ENCODE peak calls at places on chromosomes 6 and 20, in seven cellular contexts. Q is IMR-90, L is K562, O is A549, I is GM12878, Y is SK-N-SH, P is H1. K is an unnamed sample.

GRCh38 chr6:109092074-109092473 is 2.6 kb downstream of the SESN1 start:
- DNase-seq in I (no peak), Q (no peak), P (no peak), Y (no peak), O (no peak), L (no peak), K (no peak)

GRCh38 chr6:109791301-109791700 is 100.2 kb downstream of the FIG4 start:
- DNase-seq in L (no peak), O (no peak), Q (peak; percentile 33), Y (no peak), P (no peak), I (no peak), K (no peak)

GRCh38 chr6:107543088-107543487 is 53.2 kb downstream of the SOBP start:
- DNase-seq in Y (no peak), P (no peak), Q (no peak), I (no peak), L (no peak), O (no peak), K (no peak)

GRCh38 chr6:46276571-46277142 is 105.9 kb upstream of the ENPP5 start:
- DNase-seq in I (no peak), Q (no peak), L (no peak), P (no peak), Y (no peak), O (no peak), K (no peak)

GRCh38 chr6:92376711-92377110 is 1042.6 kb downstream of the EPHA7 start:
- DNase-seq in I (no peak), L (no peak), Y (no peak), Q (peak; percentile 2), O (no peak), P (no peak), K (no peak)

GRCh38 chr20:19817017-19817416 is 59.0 kb downstream of the RIN2 start:
- DNase-seq in L (no peak), I (no peak), Y (no peak), P (no peak), O (no peak), Q (peak; percentile 98), K (peak; percentile 57)

GRCh38 chr20:45407067-45407745 is 883 bp upstream of the DBNDD2 start:
- DNase-seq in Y (peak; percentile 65), Q (no peak), P (no peak), L (peak; percentile 50), O (no peak), I (no peak), K (no peak)

GRCh38 chr6:72739368-72739779 is 117.5 kb downstream of the KCNQ5 start:
- DNase-seq in Y (no peak), I (peak; percentile 49), P (no peak), Q (no peak), O (no peak), L (no peak), K (no peak)

GRCh38 chr6:33297406-33297955 is 1.3 kb downstream of the RGL2 start:
- DNase-seq in O (no peak), I (no peak), P (no peak), L (peak; percentile 64), Y (peak; percentile 69), Q (no peak), K (no peak)

GRCh38 chr20:45049904-45050471 is 50.9 kb downstream of the KCNS1 start:
- DNase-seq in O (no peak), I (no peak), L (no peak), Q (no peak), Y (no peak), P (no peak), K (no peak)

GRCh38 chr6:31438677-31439076 is 35.3 kb downstream of the MICA start:
- DNase-seq in Q (no peak), I (no peak), Y (no peak), P (no peak), L (no peak), O (no peak), K (no peak)

GRCh38 chr6:55617272-55617671 is 38.3 kb upstream of the HMGCLL1 start:
- DNase-seq in Y (peak; percentile 16), Q (peak; percentile 56), O (no peak), I (no peak), L (no peak), P (no peak), K (peak; percentile 48)

GRCh38 chr6:82362144-82362543 is 1.5 kb upstream of the TPBG start:
- DNase-seq in L (no peak), O (no peak), Y (no peak), I (no peak), Q (no peak), P (no peak), K (no peak)

GRCh38 chr6:82363368-82364086 is at the start of gene TPBG:
- DNase-seq in I (no peak), Q (peak; percentile 82), P (peak; percentile 82), L (peak; percentile 23), Y (peak; percentile 78), O (peak; percentile 46), K (peak; percentile 27)

GRCh38 chr6:82365011-82365751 is 1.6 kb downstream of the TPBG start:
- DNase-seq in Y (peak; percentile 73), Q (peak; percentile 35), O (peak; percentile 28), I (no peak), P (no peak), L (no peak), K (no peak)

GRCh38 chr6:82362868-82363267 is 749 bp upstream of the TPBG start:
- DNase-seq in Y (peak; percentile 21), L (no peak), O (no peak), Q (peak; percentile 94), I (no peak), P (no peak), K (no peak)

DNA sequence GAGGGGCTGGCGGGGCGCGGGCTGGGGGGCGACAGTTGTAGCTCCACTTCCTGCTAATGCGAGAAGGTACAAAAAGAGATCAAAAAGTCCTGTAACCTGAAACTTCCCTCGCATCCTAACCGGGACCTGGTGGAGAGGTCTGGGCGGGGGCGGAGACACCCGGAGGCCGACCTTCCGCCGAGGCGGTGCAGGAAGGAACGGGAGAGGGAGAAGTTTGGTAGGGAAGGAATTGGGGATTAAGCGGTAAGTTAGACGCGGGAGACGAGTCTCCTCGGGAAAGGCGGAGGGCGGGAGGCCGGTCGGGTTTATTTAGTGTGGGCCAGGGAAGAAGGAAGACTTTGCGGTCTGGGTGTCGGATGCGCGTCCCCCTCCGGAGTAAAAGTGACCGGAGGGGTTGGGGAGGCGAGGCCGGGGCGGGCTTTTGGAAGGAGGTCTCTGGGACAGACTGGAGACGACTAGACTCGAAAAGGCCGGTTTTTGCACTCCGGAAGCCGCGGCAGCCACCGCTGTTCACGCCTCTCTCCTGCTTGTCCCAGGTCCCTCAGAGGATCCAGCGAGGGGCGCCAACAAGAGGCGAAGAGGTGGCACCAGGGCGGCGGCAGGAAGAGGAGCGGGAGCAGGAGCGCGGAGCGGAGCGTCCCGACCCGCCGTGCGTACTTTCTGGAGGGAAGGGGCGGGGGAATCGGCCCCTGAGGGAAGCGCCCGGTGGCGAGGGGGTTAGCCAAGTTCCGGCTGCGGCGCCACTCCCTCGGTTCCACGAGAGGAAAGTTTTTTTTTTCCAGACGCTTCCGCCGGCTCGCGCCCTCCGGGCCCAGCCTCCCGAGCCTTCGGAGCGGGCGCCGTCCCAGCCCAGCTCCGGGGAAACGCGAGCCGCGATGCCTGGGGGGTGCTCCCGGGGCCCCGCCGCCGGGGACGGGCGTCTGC is 732 bp downstream of the TPBG start:
- DNase-seq in L (no peak), Y (peak; percentile 71), O (peak; percentile 44), I (no peak), Q (peak; percentile 60), P (no peak), K (no peak)
- H3K27ac ChIP-seq in L (no peak overlapping the region), Y (peak overlapping the region; percentile 99), O (peak overlapping the region; percentile 96), I (no peak overlapping the region), Q (peak overlapping the region; percentile 98), P (peak overlapping the region; percentile 57), K (no peak overlapping the region)

GRCh38 chr20:2507464-2507863 is 1.3 kb downstream of the ZNF343 start:
- DNase-seq in O (no peak), I (no peak), P (no peak), Y (peak; percentile 33), L (no peak), Q (peak; percentile 28), K (no peak)
- TF ChIP-seq USF2 in O (no peak), I (no peak), P (no peak), Y (no peak), L (no peak), Q (no peak), K (no peak)

GRCh38 chr6:11475019-11475418 is 62.5 kb upstream of the TMEM170B start:
- DNase-seq in Y (no peak), L (no peak), P (no peak), Q (no peak), O (no peak), I (no peak), K (no peak)

GRCh38 chr6:11467364-11467763 is 70.2 kb upstream of the TMEM170B start:
- DNase-seq in L (no peak), O (no peak), Y (no peak), Q (no peak), I (peak; percentile 88), P (no peak), K (no peak)

GRCh38 chr6:11471261-11471660 is 66.3 kb upstream of the TMEM170B start:
- DNase-seq in L (no peak), P (no peak), I (no peak), Q (no peak), O (no peak), Y (no peak), K (no peak)

GRCh38 chr6:11469684-11470083 is 67.9 kb upstream of the TMEM170B start:
- DNase-seq in I (no peak), P (no peak), Y (no peak), Q (no peak), L (no peak), O (no peak), K (no peak)

DNA sequence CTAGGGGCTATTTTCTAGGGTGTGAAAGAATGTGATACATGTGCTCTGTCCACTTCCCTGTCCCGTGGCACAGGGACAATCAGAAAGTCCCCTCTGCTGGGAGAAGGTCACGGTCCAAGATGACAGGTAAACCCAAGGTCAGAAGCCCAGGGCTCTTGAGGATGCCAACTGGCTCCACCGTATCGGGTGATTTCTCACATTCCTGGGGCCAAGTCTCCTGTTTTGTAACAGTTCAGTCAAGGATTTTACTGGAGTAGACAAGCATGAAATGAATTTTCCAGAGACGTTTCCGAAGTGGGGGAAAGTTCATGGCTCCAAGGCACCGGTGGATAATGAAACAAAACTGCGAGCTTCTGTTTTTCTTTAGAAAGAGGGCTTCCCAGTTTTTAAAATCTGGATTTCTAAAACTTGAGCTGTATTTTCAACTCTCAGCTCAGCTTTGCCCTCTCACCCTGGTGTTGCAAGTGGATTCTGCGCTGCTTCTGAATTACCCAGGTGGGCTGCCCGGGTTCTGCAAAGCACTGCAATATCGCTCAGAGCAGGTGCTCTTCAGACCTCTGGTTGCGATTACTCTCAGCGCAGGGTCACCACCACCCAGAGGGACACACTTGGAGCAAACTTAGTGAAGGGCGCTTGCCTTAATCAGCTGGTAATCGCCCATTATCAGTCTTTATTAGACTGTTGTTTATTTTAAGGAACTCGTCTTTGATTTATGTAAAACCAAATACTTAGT is 64.4 kb upstream of the TMEM170B start:
- DNase-seq in P (no peak), Y (no peak), L (no peak), I (no peak), O (no peak), Q (no peak), K (no peak)
- H3K27ac ChIP-seq in P (no peak overlapping the region), Y (no peak overlapping the region), L (no peak overlapping the region), I (no peak overlapping the region), O (no peak overlapping the region), Q (no peak overlapping the region), K (no peak overlapping the region)

GRCh38 chr6:30287139-30287538 is 39.6 kb upstream of the TRIM39 start:
- DNase-seq in O (no peak), I (no peak), L (no peak), Y (no peak), Q (no peak), P (no peak), K (no peak)

GRCh38 chr6:30282522-30282921 is 44.2 kb upstream of the TRIM39 start:
- DNase-seq in O (no peak), Y (no peak), P (no peak), Q (no peak), L (no peak), I (no peak), K (no peak)

GRCh38 chr6:30283761-30284160 is 43.0 kb upstream of the TRIM39 start:
- DNase-seq in P (no peak), Q (no peak), I (no peak), O (no peak), Y (no peak), L (no peak), K (no peak)
- TF ChIP-seq USF2 in P (no peak), Q (no peak), I (no peak), O (no peak), Y (no peak), L (no peak), K (no peak)

K was measured in HepG2.